ENCODE peak calls at places on chromosomes 13 and 19, in eight cellular contexts. R is body of pancreas, J is IMR-90, M is HFF-Myc, N is glutamatergic neuron, A is MCF 10A, H is progenitor cell of endocrine pancreas, I is AG09309. K is an unnamed sample.
A peak's percentile ranks its signal among the peaks of the same experiment; 100 is the strongest.

GRCh38 chr13:48156466-48156865 is 61.6 kb upstream of the MED4 start:
- DNase-seq in N (peak; percentile 19), H (no peak), J (no peak), A (peak; percentile 69), I (no peak), M (no peak), R (no peak), K (peak; percentile 27)

GRCh38 chr19:54481326-54481930 is 8.3 kb upstream of the CDC42EP5 start:
- DNase-seq in M (no peak), J (peak; percentile 33), R (peak; percentile 32), A (peak; percentile 59), I (no peak), H (no peak), N (peak; percentile 72), K (no peak)

GRCh38 chr13:48804836-48805601 is 151.3 kb downstream of the CYSLTR2 start:
- DNase-seq in A (no peak), R (no peak), H (no peak), I (no peak), J (no peak), M (no peak), N (no peak), K (no peak)

GRCh38 chr19:7980635-7981121 is 24.8 kb downstream of the ELAVL1 start:
- DNase-seq in I (no peak), M (no peak), N (peak; percentile 10), H (no peak), R (no peak), J (no peak), A (no peak), K (no peak)

GRCh38 chr19:3838661-3839060 is 30.2 kb downstream of the ZFR2 start:
- DNase-seq in A (no peak), M (no peak), R (no peak), I (no peak), N (no peak), J (no peak), H (no peak), K (no peak)

GRCh38 chr13:27259831-27260230 is 8.5 kb downstream of the RPL21 start:
- DNase-seq in I (no peak), H (no peak), M (peak; percentile 25), A (no peak), R (no peak), J (no peak), N (no peak), K (no peak)

GRCh38 chr13:69970521-69970920 is 137.1 kb upstream of the ATXN8OS start:
- DNase-seq in J (no peak), M (no peak), I (no peak), R (no peak), N (no peak), H (no peak), A (peak; percentile 8), K (no peak)

GRCh38 chr13:56917966-56918365 is 222.8 kb upstream of the PRR20A start:
- DNase-seq in M (no peak), J (no peak), I (no peak), N (no peak), A (no peak), R (no peak), H (no peak), K (no peak)

GRCh38 chr19:57803594-57804325 is 11.0 kb downstream of the ZNF552 start:
- DNase-seq in H (peak; percentile 34), R (no peak), I (peak; percentile 67), M (peak; percentile 48), N (peak; percentile 41), J (peak; percentile 79), A (peak; percentile 62), K (no peak)

GRCh38 chr19:852136-853013 is at the start of gene ELANE:
- DNase-seq in M (no peak), A (no peak), J (no peak), N (no peak), I (no peak), H (no peak), R (no peak), K (no peak)

GRCh38 chr13:78764665-78765064 is 105.7 kb upstream of the OBI1 start:
- DNase-seq in A (no peak), R (no peak), J (no peak), N (no peak), M (no peak), H (no peak), I (no peak), K (no peak)

GRCh38 chr13:111021270-111021669 is 93.8 kb upstream of the ARHGEF7 start:
- DNase-seq in H (no peak), N (no peak), M (no peak), J (no peak), I (no peak), R (no peak), A (no peak), K (no peak)

GRCh38 chr19:43812259-43812658 is 10.0 kb upstream of the LYPD5 start:
- DNase-seq in M (no peak), A (no peak), I (no peak), R (no peak), J (no peak), N (no peak), H (no peak), K (no peak)

GRCh38 chr13:38348890-38349289 is 761 bp upstream of the UFM1 start:
- DNase-seq in N (no peak), J (peak; percentile 40), H (no peak), I (no peak), M (no peak), A (peak; percentile 43), R (no peak), K (no peak)

GRCh38 chr13:48775285-48775684 is 121.6 kb downstream of the CYSLTR2 start:
- DNase-seq in H (no peak), N (no peak), A (no peak), J (peak; percentile 65), I (peak; percentile 73), R (no peak), M (peak; percentile 56), K (no peak)

GRCh38 chr19:4976412-4977298 is 7.7 kb downstream of the KDM4B start:
- DNase-seq in H (no peak), R (peak; percentile 55), N (peak; percentile 53), M (peak; percentile 90), A (peak; percentile 97), J (peak; percentile 98), I (peak; percentile 89), K (no peak)

GRCh38 chr13:27896726-27897125 is 23.1 kb upstream of the PDX1 start:
- DNase-seq in I (no peak), H (no peak), R (no peak), A (no peak), J (no peak), N (no peak), M (no peak), K (no peak)

GRCh38 chr13:87123987-87124784 is 547.0 kb upstream of the SLITRK5 start:
- DNase-seq in J (peak; percentile 100), I (peak; percentile 74), N (peak; percentile 53), H (no peak), A (peak; percentile 99), M (peak; percentile 64), R (no peak), K (no peak)

GRCh38 chr19:46967578-46968018 is 52.0 kb upstream of the NPAS1 start:
- DNase-seq in R (no peak), I (no peak), M (no peak), N (no peak), A (no peak), J (no peak), H (no peak), K (no peak)

GRCh38 chr13:23510979-23511735 is 59.1 kb upstream of the TNFRSF19 start:
- DNase-seq in H (no peak), M (no peak), A (peak; percentile 28), N (peak; percentile 46), R (no peak), J (peak; percentile 75), I (no peak), K (no peak)

GRCh38 chr19:55516878-55517620 is 19.9 kb downstream of the SBK2 start:
- DNase-seq in H (peak; percentile 91), M (peak; percentile 58), R (peak; percentile 97), N (peak; percentile 94), A (peak; percentile 94), J (peak; percentile 91), I (peak; percentile 72), K (peak; percentile 92)
- TF ChIP-seq CTCF in H (peak; percentile 81), M (peak; percentile 88), R (peak; percentile 98), N (peak; percentile 35), A (peak; percentile 79), J (peak; percentile 95), I (peak; percentile 99), K (no peak)

GRCh38 chr19:50498219-50499056 is 12.6 kb downstream of the JOSD2 start:
- DNase-seq in H (no peak), A (no peak), M (no peak), I (no peak), J (no peak), N (no peak), R (no peak), K (no peak)

GRCh38 chr19:50497030-50497420 is 14.0 kb downstream of the JOSD2 start:
- DNase-seq in I (no peak), M (no peak), N (peak; percentile 43), H (no peak), R (no peak), J (no peak), A (no peak), K (no peak)

GRCh38 chr19:50494186-50495019 is 16.6 kb downstream of the JOSD2 start:
- DNase-seq in J (no peak), I (no peak), M (no peak), A (no peak), H (no peak), N (no peak), R (no peak), K (no peak)

GRCh38 chr19:50495020-50495531 is 15.9 kb downstream of the JOSD2 start:
- DNase-seq in M (no peak), I (no peak), H (no peak), J (no peak), R (no peak), A (no peak), N (no peak), K (no peak)

GRCh38 chr19:50496189-50497029 is 14.6 kb downstream of the JOSD2 start:
- DNase-seq in A (no peak), R (peak; percentile 60), N (peak; percentile 67), H (no peak), I (no peak), M (no peak), J (no peak), K (no peak)
- TF ChIP-seq CTCF in A (no peak), R (no peak), N (no peak), H (no peak), I (no peak), M (no peak), J (no peak), K (no peak)

GRCh38 chr19:28159065-28159464 is 1053.9 kb downstream of the UQCRFS1 start:
- DNase-seq in J (no peak), R (no peak), M (no peak), H (no peak), N (no peak), I (no peak), A (no peak), K (no peak)
- TF ChIP-seq CTCF in J (no peak), R (no peak), M (no peak), H (no peak), N (no peak), I (no peak), A (no peak), K (no peak)

DNA sequence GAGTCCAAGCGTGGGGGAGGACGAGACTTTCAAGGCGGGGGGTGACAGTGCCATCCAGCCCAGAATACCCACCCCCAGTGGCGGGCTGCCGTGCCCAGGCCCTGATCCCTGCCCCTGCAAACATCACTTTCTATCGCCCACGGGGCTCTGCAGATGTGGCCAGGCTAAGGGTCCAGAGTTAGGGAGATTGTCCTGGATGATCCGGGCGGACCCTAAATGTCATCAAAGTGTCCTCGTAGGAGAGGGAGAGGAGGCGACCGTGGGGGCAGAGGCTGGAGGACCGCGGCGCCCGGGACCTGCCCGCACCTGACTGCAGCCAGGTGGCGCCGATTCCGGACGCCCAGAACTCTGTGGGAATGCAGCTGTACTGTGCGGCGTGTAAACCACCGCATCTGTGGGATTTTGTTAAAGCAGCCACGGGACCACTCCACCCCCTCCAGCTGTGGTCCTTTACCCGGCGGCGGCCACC is 32.4 kb downstream of the GJA3 start:
- DNase-seq in N (no peak), I (no peak), R (peak; percentile 57), A (no peak), J (no peak), M (no peak), H (peak; percentile 21), K (no peak)
- TF ChIP-seq CTCF in N (no peak), I (no peak), R (peak; percentile 60), A (peak; percentile 4), J (no peak), M (peak; percentile 16), H (peak; percentile 52), K (no peak)